ENCODE peak calls at places on chromosomes 4 and X, in five cellular contexts. Z is mesenchymal stem cell, A is GM23248, E is body of pancreas, I is A549. F is an unnamed sample.
A peak's percentile ranks its signal among the peaks of the same experiment; 100 is the strongest.

GRCh38 chrX:9566150-9566621 is 101.3 kb downstream of the TBL1X start:
- DNase-seq in E (peak; percentile 61), I (peak; percentile 41), Z (peak; percentile 74), A (peak; percentile 86), F (no peak)

GRCh38 chr4:22434895-22435294 is 81.0 kb downstream of the ADGRA3 start:
- DNase-seq in Z (peak; percentile 60), A (peak; percentile 55), I (no peak), E (peak; percentile 27), F (peak; percentile 48)

GRCh38 chrX:132636080-132636479 is 147.2 kb upstream of the MBNL3 start:
- DNase-seq in Z (no peak), E (no peak), A (peak; percentile 30), I (no peak), F (no peak)

GRCh38 chrX:14095702-14096101 is 66.0 kb upstream of the GEMIN8 start:
- DNase-seq in I (no peak), E (peak; percentile 40), Z (peak; percentile 53), A (peak; percentile 71), F (peak; percentile 31)

GRCh38 chr4:181258569-181258968 is 984.6 kb upstream of the TENM3 start:
- DNase-seq in E (no peak), A (no peak), I (no peak), Z (no peak), F (no peak)

GRCh38 chrX:115372026-115372610 is 82.6 kb downstream of the LUZP4 start:
- DNase-seq in E (no peak), A (peak; percentile 74), I (peak; percentile 53), Z (peak; percentile 84), F (no peak)

GRCh38 chrX:27619975-27620374 is 29.8 kb downstream of the DCAF8L2 start:
- DNase-seq in E (no peak), I (no peak), A (peak; percentile 9), Z (peak; percentile 14), F (peak; percentile 0)

GRCh38 chrX:126836195-126836594 is 16.7 kb downstream of the PRR32 start:
- DNase-seq in Z (no peak), E (no peak), A (no peak), I (no peak), F (no peak)

GRCh38 chr4:170465434-170465833 is 375.7 kb upstream of the AADAT start:
- DNase-seq in Z (no peak), E (no peak), A (no peak), I (no peak), F (no peak)

DNA sequence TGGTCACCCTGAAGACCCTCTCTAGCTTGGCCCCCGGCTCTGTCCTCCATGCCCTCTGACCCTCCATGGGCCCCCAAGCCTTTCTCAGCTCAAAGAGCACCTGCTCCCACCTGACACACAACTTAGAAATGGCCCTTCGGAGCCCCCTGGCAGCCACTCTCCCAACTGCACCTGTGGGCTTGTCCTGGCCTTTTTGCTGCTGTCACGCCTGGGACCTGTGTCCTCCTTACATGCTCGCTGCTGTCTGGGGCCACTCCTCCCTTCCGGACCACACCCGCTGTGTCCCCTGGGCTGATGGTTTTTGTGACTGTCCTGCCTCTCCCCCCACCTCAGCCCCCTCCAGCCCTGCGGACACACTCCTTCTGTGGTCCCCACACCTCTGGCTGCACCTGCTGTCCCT is 106.2 kb upstream of the AFAP1 start:
- DNase-seq in A (no peak), I (no peak), Z (no peak), E (no peak), F (no peak)
- H3K4me1 ChIP-seq in A (no peaks in the 10 kb centered on the region), I (no peaks in the 10 kb centered on the region), Z (peaks cover 4% of the 10 kb centered on the region), E (peaks cover 9% of the 10 kb centered on the region), F (peaks cover 13% of the 10 kb centered on the region)

GRCh38 chr4:113759696-113760093 is 1.8 kb downstream of the CAMK2D start:
- DNase-seq in I (no peak), Z (peak; percentile 30), A (peak; percentile 45), E (no peak), F (no peak)

GRCh38 chr4:113757486-113757885 is 4.1 kb downstream of the CAMK2D start:
- DNase-seq in A (no peak), E (no peak), Z (no peak), I (no peak), F (no peak)

GRCh38 chr4:113760094-113760851 is 1.3 kb downstream of the CAMK2D start:
- DNase-seq in A (peak; percentile 65), E (peak; percentile 28), I (peak; percentile 7), Z (peak; percentile 72), F (no peak)

GRCh38 chr4:113758361-113758760 is 3.2 kb downstream of the CAMK2D start:
- DNase-seq in A (peak; percentile 77), Z (peak; percentile 26), I (no peak), E (no peak), F (no peak)

GRCh38 chr4:113756005-113756410 is 5.5 kb downstream of the CAMK2D start:
- DNase-seq in E (no peak), A (peak; percentile 73), Z (peak; percentile 54), I (no peak), F (no peak)
- H3K4me1 ChIP-seq in E (peaks cover 5% of the 10 kb centered on the region), A (peaks cover 50% of the 10 kb centered on the region), Z (no peaks in the 10 kb centered on the region), I (peaks cover 34% of the 10 kb centered on the region), F (peaks cover 2% of the 10 kb centered on the region)

GRCh38 chr4:26861434-26862186 is 969 bp downstream of the STIM2 start:
- DNase-seq in E (peak; percentile 62), A (peak; percentile 82), Z (peak; percentile 87), I (peak; percentile 11), F (no peak)

GRCh38 chr4:26860157-26860921 is at the start of gene STIM2:
- DNase-seq in E (peak; percentile 96), Z (peak; percentile 98), A (peak; percentile 98), I (peak; percentile 38), F (peak; percentile 95)

GRCh38 chr4:26860922-26861433 is 337 bp downstream of the STIM2 start:
- DNase-seq in A (peak; percentile 83), E (peak; percentile 58), I (no peak), Z (no peak), F (no peak)

GRCh38 chr4:26863512-26863911 is 2.9 kb downstream of the STIM2 start:
- DNase-seq in Z (no peak), I (no peak), A (no peak), E (no peak), F (no peak)

GRCh38 chr4:26862381-26862915 is 1.8 kb downstream of the STIM2 start:
- DNase-seq in A (peak; percentile 24), I (no peak), E (no peak), Z (peak; percentile 13), F (no peak)
- H3K4me1 ChIP-seq in A (peaks cover 28% of the 10 kb centered on the region), I (peaks cover 23% of the 10 kb centered on the region), E (peaks cover 62% of the 10 kb centered on the region), Z (peaks cover 2% of the 10 kb centered on the region), F (no peaks in the 10 kb centered on the region)

GRCh38 chr4:139844459-139845036 is 178.9 kb downstream of the MGST2 start:
- DNase-seq in I (no peak), A (peak; percentile 23), Z (no peak), E (no peak), F (no peak)

GRCh38 chr4:139841464-139842195 is 176.0 kb downstream of the MGST2 start:
- DNase-seq in A (no peak), Z (peak; percentile 40), I (no peak), E (peak; percentile 52), F (no peak)

GRCh38 chr4:139844057-139844456 is 178.4 kb downstream of the MGST2 start:
- DNase-seq in E (no peak), Z (no peak), A (peak; percentile 46), I (no peak), F (no peak)

GRCh38 chr4:139845481-139846093 is 180.0 kb downstream of the MGST2 start:
- DNase-seq in E (no peak), Z (no peak), I (no peak), A (no peak), F (no peak)

GRCh38 chr4:139843643-139844042 is 178.0 kb downstream of the MGST2 start:
- DNase-seq in I (no peak), Z (no peak), E (no peak), A (no peak), F (no peak)
- H3K4me1 ChIP-seq in I (peaks cover 15% of the 10 kb centered on the region), Z (peaks cover 1% of the 10 kb centered on the region), E (peaks cover 23% of the 10 kb centered on the region), A (no peaks in the 10 kb centered on the region), F (no peaks in the 10 kb centered on the region)